ENCODE peak calls at places on chromosome 16, in eight cellular contexts. U is bronchial epithelial cell; Z is activated naive CD4-positive, alpha-beta T cell treated with Interleukin-2 at 50 U/mL for 16 hours; C is fibroblast of gingiva; L is WTC11; R is T-helper 1 cell; S is SW480; A is activated effector memory CD4-positive, alpha-beta T cell treated with anti-CD3 and anti-CD28 coated beads, Interleukin-2, amount 50 U/mL, for 16 hours. J is an unnamed sample.
A peak's percentile ranks its signal among the peaks of the same experiment; 100 is the strongest.

GRCh38 chr16:50269061-50269705 is 2.8 kb downstream of the ADCY7 start:
- DNase-seq in U (no peak), Z (no peak), C (no peak), L (no peak), R (no peak), S (no peak), A (peak; percentile 51), J (no peak)

GRCh38 chr16:68520649-68521086 is 18.4 kb upstream of the ZFP90 start:
- DNase-seq in U (peak; percentile 67), Z (peak; percentile 86), C (peak; percentile 71), L (peak; percentile 95), R (peak; percentile 77), S (peak; percentile 77), A (peak; percentile 93), J (peak; percentile 93)

GRCh38 chr16:89922884-89923639 is at the start of gene TUBB3:
- DNase-seq in U (peak; percentile 47), Z (peak; percentile 51), C (peak; percentile 86), L (peak; percentile 85), R (no peak), S (peak; percentile 75), A (peak; percentile 76), J (peak; percentile 91)

GRCh38 chr16:19014456-19014855 is 30.7 kb downstream of the TMC7 start:
- DNase-seq in U (peak; percentile 19), Z (no peak), C (peak; percentile 5), L (peak; percentile 32), R (no peak), S (no peak), A (no peak), J (no peak)

GRCh38 chr16:15502041-15502725 is 67.8 kb downstream of the BMERB1 start:
- DNase-seq in U (peak; percentile 87), Z (no peak), C (peak; percentile 66), L (no peak), R (no peak), S (peak; percentile 92), A (no peak), J (no peak)

GRCh38 chr16:31109622-31110021 is 1.4 kb downstream of the BCKDK start:
- DNase-seq in U (no peak), Z (no peak), C (no peak), L (no peak), R (no peak), S (no peak), A (no peak), J (no peak)

GRCh38 chr16:89737341-89738071 is 16.2 kb downstream of the ZNF276 start:
- DNase-seq in U (no peak), Z (peak; percentile 52), C (no peak), L (no peak), R (peak; percentile 45), S (no peak), A (peak; percentile 80), J (no peak)

GRCh38 chr16:55323637-55324490 is at the start of gene IRX6:
- DNase-seq in U (no peak), Z (no peak), C (peak; percentile 78), L (peak; percentile 87), R (no peak), S (no peak), A (no peak), J (peak; percentile 88)

GRCh38 chr16:2790631-2791030 is 3.3 kb upstream of the PRSS33 start:
- DNase-seq in U (no peak), Z (no peak), C (no peak), L (no peak), R (no peak), S (no peak), A (peak; percentile 33), J (no peak)

GRCh38 chr16:1729445-1729844 is 23.4 kb downstream of the MAPK8IP3 start:
- DNase-seq in U (no peak), Z (no peak), C (no peak), L (no peak), R (no peak), S (no peak), A (no peak), J (no peak)

J was measured in ecto neural progenitor cell.